ENCODE peak calls at places on chromosomes 6 and 20, in ten cellular contexts. N is amniotic stem cell, R is HEK293T, O is SIG-M5, D is RPMI7951, C is colonic mucosa, P is ACHN, M is occipital lobe, V is heart right ventricle, I is NCI-H2107. H is an unnamed sample.

GRCh38 chr20:43911066-43911465 is 3.6 kb upstream of the TOX2 start:
- DNase-seq in N (peak; percentile 7), R (no peak), O (no peak), D (peak; percentile 95), C (no peak), P (no peak), M (no peak), V (no peak), I (no peak), H (no peak)

GRCh38 chr6:5202941-5203340 is 57.8 kb downstream of the LYRM4 start:
- DNase-seq in N (no peak), R (no peak), O (no peak), D (no peak), C (no peak), P (no peak), M (no peak), V (no peak), I (no peak), H (peak; percentile 52)

GRCh38 chr6:73481969-73482368 is 20.4 kb downstream of the MTO1 start:
- DNase-seq in N (no peak), R (no peak), O (no peak), D (no peak), C (no peak), P (no peak), M (no peak), V (no peak), I (no peak), H (no peak)

GRCh38 chr6:110633731-110634130 is 157.3 kb upstream of the SLC22A16 start:
- DNase-seq in N (no peak), R (no peak), O (no peak), D (no peak), C (no peak), P (no peak), M (no peak), V (no peak), I (no peak), H (no peak)

GRCh38 chr6:24478903-24479302 is 10.5 kb downstream of the GPLD1 start:
- DNase-seq in N (no peak), R (no peak), O (no peak), D (no peak), C (no peak), P (no peak), M (no peak), V (no peak), I (no peak), H (no peak)

GRCh38 chr20:38728911-38729642 is 4.8 kb downstream of the SLC32A1 start:
- DNase-seq in N (no peak), R (no peak), O (no peak), D (no peak), C (no peak), P (no peak), M (no peak), V (no peak), I (no peak), H (no peak)

GRCh38 chr6:129440691-129441090 is 269.3 kb downstream of the ARHGAP18 start:
- DNase-seq in N (no peak), R (peak; percentile 57), O (no peak), D (peak; percentile 4), C (no peak), P (no peak), M (no peak), V (no peak), I (no peak), H (no peak)

GRCh38 chr6:4358414-4359107 is 223.2 kb upstream of the ECI2 start:
- DNase-seq in N (peak; percentile 99), R (peak; percentile 43), O (no peak), D (peak; percentile 100), C (peak; percentile 92), P (peak; percentile 99), M (peak; percentile 82), V (peak; percentile 86), I (peak; percentile 52), H (peak; percentile 88)

GRCh38 chr6:112575309-112575834 is 228.2 kb downstream of the RFPL4B start:
- DNase-seq in N (no peak), R (no peak), O (no peak), D (no peak), C (no peak), P (no peak), M (no peak), V (no peak), I (no peak), H (no peak)

GRCh38 chr6:45630801-45631200 is 253.1 kb upstream of the SUPT3H start:
- DNase-seq in N (no peak), R (no peak), O (no peak), D (peak; percentile 58), C (no peak), P (no peak), M (no peak), V (no peak), I (no peak), H (no peak)

GRCh38 chr20:41734506-41734945 is 116.3 kb upstream of the CHD6 start:
- DNase-seq in N (no peak), R (peak; percentile 70), O (no peak), D (peak; percentile 51), C (peak; percentile 48), P (peak; percentile 44), M (no peak), V (no peak), I (no peak), H (peak; percentile 75)

GRCh38 chr6:158649289-158650143 is at the start of gene SYTL3:
- DNase-seq in N (no peak), R (no peak), O (no peak), D (peak; percentile 93), C (peak; percentile 55), P (peak; percentile 91), M (no peak), V (no peak), I (no peak), H (no peak)

GRCh38 chr20:50611128-50611810 is 80.1 kb downstream of the RIPOR3 start:
- DNase-seq in N (no peak), R (no peak), O (no peak), D (no peak), C (no peak), P (no peak), M (no peak), V (no peak), I (no peak), H (no peak)

GRCh38 chr20:36591854-36592641 is 13.5 kb upstream of the RAB5IF start:
- DNase-seq in N (no peak), R (peak; percentile 48), O (no peak), D (peak; percentile 68), C (no peak), P (no peak), M (no peak), V (no peak), I (no peak), H (peak; percentile 73)

GRCh38 chr6:118574051-118574865 is 26.2 kb downstream of the PLN start:
- DNase-seq in N (no peak), R (no peak), O (no peak), D (no peak), C (no peak), P (peak; percentile 4), M (no peak), V (no peak), I (no peak), H (no peak)

GRCh38 chr6:27650620-27651370 is 177.9 kb upstream of the ZNF184 start:
- DNase-seq in N (no peak), R (peak; percentile 70), O (no peak), D (peak; percentile 73), C (no peak), P (peak; percentile 80), M (no peak), V (no peak), I (no peak), H (peak; percentile 81)

GRCh38 chr6:25377672-25378071 is 98.5 kb downstream of the CARMIL1 start:
- DNase-seq in N (no peak), R (no peak), O (no peak), D (no peak), C (no peak), P (no peak), M (no peak), V (no peak), I (no peak), H (no peak)

GRCh38 chr6:136511397-136511796 is 38.8 kb downstream of the MAP7 start:
- DNase-seq in N (no peak), R (no peak), O (no peak), D (no peak), C (no peak), P (no peak), M (no peak), V (no peak), I (no peak), H (no peak)

GRCh38 chr6:41427642-41428401 is 92.4 kb downstream of the NCR2 start:
- DNase-seq in N (no peak), R (peak; percentile 24), O (no peak), D (peak; percentile 55), C (peak; percentile 63), P (peak; percentile 42), M (peak; percentile 35), V (peak; percentile 62), I (no peak), H (peak; percentile 65)